ENCODE peak calls at places on chromosome 18, in seven cellular contexts. W is kidney; K is fibroblast of lung; S is A549; U is mammary epithelial cell; Q is naive thymus-derived CD4-positive, alpha-beta T cell; T is cardiac muscle cell. X is an unnamed sample. For H3K9me3, the result is how much of the 10 kb centered on the place peaks cover.

GRCh38 chr18:23740105-23740830 is 51.0 kb downstream of the LAMA3 start:
- DNase-seq in W (no peak), K (peak), S (no peak), U (peak), Q (no peak), T (peak), X (no peak)

GRCh38 chr18:11119962-11120361 is 29.4 kb downstream of the PIEZO2 start:
- DNase-seq in W (no peak), K (no peak), S (peak), U (no peak), Q (no peak), T (peak), X (no peak)

GRCh38 chr18:41113885-41114482 is 841.0 kb upstream of the PIK3C3 start:
- DNase-seq in W (no peak), K (peak), S (no peak), U (peak), Q (no peak), T (peak), X (no peak)

GRCh38 chr18:3340015-3340681 is 78.2 kb downstream of the MYL12B start:
- DNase-seq in W (no peak), K (peak), S (no peak), U (peak), Q (no peak), T (peak), X (no peak)

GRCh38 chr18:10040287-10041011 is 126.6 kb downstream of the VAPA start:
- DNase-seq in W (no peak), K (peak), S (no peak), U (no peak), Q (no peak), T (peak), X (no peak)

GRCh38 chr18:29083545-29083944 is 906.6 kb upstream of the CDH2 start:
- DNase-seq in W (no peak), K (no peak), S (no peak), U (peak), Q (no peak), T (peak), X (no peak)

GRCh38 chr18:57837917-57838548 is 34.9 kb upstream of the ATP8B1 start:
- DNase-seq in W (no peak), K (no peak), S (no peak), U (peak), Q (peak), T (peak), X (no peak)

GRCh38 chr18:68494802-68495560 is 219.9 kb downstream of the TMX3 start:
- DNase-seq in W (no peak), K (peak), S (no peak), U (peak), Q (no peak), T (peak), X (no peak)

GRCh38 chr18:6328624-6329016 is 86.1 kb downstream of the L3MBTL4 start:
- DNase-seq in W (no peak), K (no peak), S (no peak), U (no peak), Q (no peak), T (no peak), X (no peak)

GRCh38 chr18:23629444-23629946 is 33.2 kb downstream of the ANKRD29 start:
- DNase-seq in W (no peak), K (no peak), S (peak), U (no peak), Q (no peak), T (no peak), X (no peak)

GRCh38 chr18:33440384-33441043 is at the start of gene CCDC178:
- DNase-seq in W (peak), K (peak), S (peak), U (no peak), Q (no peak), T (peak), X (no peak)

GRCh38 chr18:29501952-29502351 is 1325.0 kb upstream of the CDH2 start:
- DNase-seq in W (no peak), K (peak), S (no peak), U (peak), Q (no peak), T (peak), X (no peak)

GRCh38 chr18:55337908-55338521 is 250.0 kb downstream of the TCF4 start:
- DNase-seq in W (no peak), K (no peak), S (no peak), U (no peak), Q (no peak), T (no peak), X (no peak)

GRCh38 chr18:73893879-73894278 is 253.8 kb downstream of the FBXO15 start:
- DNase-seq in W (no peak), K (no peak), S (no peak), U (peak), Q (no peak), T (no peak), X (no peak)

GRCh38 chr18:34023471-34023870 is 201.2 kb downstream of the NOL4 start:
- DNase-seq in W (no peak), K (no peak), S (no peak), U (peak), Q (no peak), T (no peak), X (no peak)

GRCh38 chr18:79888016-79888415 is 63.4 kb downstream of the SLC66A2 start:
- DNase-seq in W (peak), K (no peak), S (no peak), U (no peak), Q (peak), T (no peak), X (no peak)
- H3K9me3 ChIP-seq in W (under half), K (under half), S (under half), U (half or more), Q (under half), T (under half), X (under half)

GRCh38 chr18:30781601-30782000 is 260.9 kb downstream of the DSC3 start:
- DNase-seq in W (no peak), K (no peak), S (no peak), U (no peak), Q (no peak), T (no peak), X (no peak)
- H3K9me3 ChIP-seq in W (under half), K (under half), S (under half), U (under half), Q (under half), T (under half), X (under half)

GRCh38 chr18:25621682-25622081 is 269.7 kb upstream of the ZNF521 start:
- DNase-seq in W (no peak), K (no peak), S (no peak), U (no peak), Q (no peak), T (no peak), X (no peak)
- H3K9me3 ChIP-seq in W (under half), K (under half), S (under half), U (under half), Q (under half), T (under half), X (under half)

DNA sequence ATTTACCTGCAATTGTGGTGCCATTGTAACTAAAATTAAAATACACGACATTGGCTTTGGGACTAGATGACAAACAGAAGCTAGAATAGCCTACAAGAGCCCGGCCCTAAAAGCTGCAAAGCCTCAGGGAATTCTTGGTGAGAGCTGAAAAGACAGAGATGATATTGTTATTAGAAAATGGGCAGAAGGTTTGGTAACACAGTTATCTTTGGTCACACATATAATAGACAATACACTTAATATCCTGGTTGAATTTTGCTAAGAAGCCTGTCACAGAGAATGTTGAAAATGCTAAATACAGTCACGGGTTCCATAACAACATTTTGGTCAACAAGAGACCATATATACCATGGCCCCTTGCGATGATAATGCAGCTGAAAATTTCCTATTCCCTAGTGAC is 157.3 kb upstream of the CDH19 start:
- DNase-seq in W (no peak), K (no peak), S (no peak), U (no peak), Q (no peak), T (no peak), X (no peak)
- H3K9me3 ChIP-seq in W (under half), K (under half), S (under half), U (under half), Q (under half), T (under half), X (under half)

DNA sequence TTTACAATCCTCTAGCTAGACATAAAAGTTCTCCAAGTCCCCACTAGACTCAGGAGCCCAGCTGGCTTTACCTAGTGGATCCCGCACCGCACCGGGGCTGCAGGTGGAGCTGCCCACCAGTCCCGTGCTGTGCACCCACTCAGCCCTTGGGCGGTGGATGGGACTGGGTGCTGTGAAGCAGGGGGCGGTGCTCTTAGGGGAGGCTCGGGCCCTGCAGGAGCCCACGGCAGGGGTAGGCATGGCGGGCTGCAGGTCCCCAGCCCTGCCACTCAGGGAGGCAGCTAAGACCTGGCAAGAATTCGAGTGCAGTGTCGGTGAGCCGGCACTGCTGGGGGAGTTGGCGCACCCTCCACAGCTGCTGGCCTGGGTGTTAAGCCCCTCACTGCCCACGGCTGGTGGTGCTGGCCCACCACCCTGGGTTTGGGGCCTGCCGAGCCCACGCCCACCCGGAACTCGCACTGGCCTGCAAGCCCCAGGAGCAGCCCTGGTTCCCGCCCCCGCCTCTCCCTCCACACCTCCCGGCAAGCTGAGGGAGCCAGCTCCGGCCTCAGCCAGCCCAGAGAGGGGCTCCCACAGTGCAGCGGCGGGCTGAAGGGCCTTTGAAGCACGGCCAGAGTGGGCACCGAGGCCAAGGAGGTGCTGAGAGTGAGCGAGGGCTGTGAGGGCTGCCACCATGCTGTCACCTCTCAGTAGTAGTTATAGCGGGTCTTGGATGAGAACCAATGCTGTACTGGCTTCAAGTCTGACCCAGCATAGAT is 255.2 kb downstream of the CDH7 start:
- DNase-seq in W (peak), K (no peak), S (no peak), U (no peak), Q (no peak), T (no peak), X (no peak)
- H3K9me3 ChIP-seq in W (under half), K (under half), S (under half), U (under half), Q (under half), T (under half), X (under half)

DNA sequence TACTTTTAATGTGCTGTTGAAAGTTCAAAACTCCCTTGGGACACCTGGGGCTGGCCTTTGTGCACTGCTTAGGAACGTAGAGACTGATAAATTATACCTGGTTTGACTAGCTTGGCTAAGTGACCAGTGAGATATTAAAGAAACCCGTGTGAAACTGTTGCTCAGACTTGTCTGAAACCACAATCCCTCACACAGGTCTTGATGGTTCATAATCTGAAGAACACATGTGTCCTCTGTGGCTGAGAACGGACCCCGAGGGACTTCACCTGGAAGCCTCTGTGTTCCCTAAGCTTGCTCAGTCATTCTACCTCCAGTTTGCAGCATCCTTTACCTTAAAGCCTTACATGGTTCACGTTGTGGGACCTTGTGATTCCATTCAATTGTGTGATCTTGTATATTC is 218.8 kb downstream of the CBLN2 start:
- DNase-seq in W (no peak), K (no peak), S (no peak), U (no peak), Q (no peak), T (no peak), X (no peak)
- H3K9me3 ChIP-seq in W (under half), K (under half), S (under half), U (under half), Q (under half), T (under half), X (under half)

X was measured in T-helper 17 cell.